ENCODE peak calls at places on chromosomes 6 and 20, in ten cellular contexts. H, C, Q, N, W, P, Y, T, F and M are unnamed samples.

GRCh38 chr20:53855733-53856132 is 214.7 kb downstream of the BCAS1 start:
- DNase-seq in Y (no peak), T (no peak), F (no peak), N (no peak), C (no peak), Q (no peak), W (no peak), P (no peak), H (no peak), M (no peak)

GRCh38 chr6:2158596-2159271 is 86.7 kb downstream of the GMDS start:
- DNase-seq in C (peak; percentile 61), W (peak; percentile 3), P (no peak), Y (no peak), H (no peak), F (no peak), T (no peak), N (no peak), Q (peak; percentile 54), M (peak; percentile 58)

GRCh38 chr20:58698741-58699141 is 6.1 kb downstream of the NPEPL1 start:
- DNase-seq in Q (no peak), P (no peak), F (no peak), Y (no peak), W (no peak), N (no peak), H (no peak), C (no peak), T (no peak), M (no peak)

GRCh38 chr6:52517502-52518278 is 59.2 kb downstream of the TRAM2 start:
- DNase-seq in Q (peak; percentile 89), F (peak; percentile 88), C (no peak), W (peak; percentile 87), P (peak; percentile 80), N (peak; percentile 90), T (peak; percentile 64), H (peak; percentile 6), Y (no peak), M (peak; percentile 99)

GRCh38 chr6:40778186-40778585 is 191.0 kb upstream of the LRFN2 start:
- DNase-seq in N (no peak), C (no peak), Q (no peak), P (no peak), T (no peak), F (no peak), W (peak; percentile 35), Y (no peak), H (no peak), M (peak; percentile 91)

GRCh38 chr6:72386324-72386723 is 235.5 kb upstream of the KCNQ5 start:
- DNase-seq in Q (no peak), N (no peak), W (peak; percentile 24), T (no peak), C (no peak), P (no peak), Y (no peak), F (no peak), H (no peak), M (peak; percentile 3)

GRCh38 chr6:36914227-36914794 is 28.6 kb downstream of the C6orf89 start:
- DNase-seq in P (no peak), Y (no peak), Q (peak; percentile 85), N (no peak), T (no peak), H (no peak), W (peak; percentile 41), C (no peak), F (no peak), M (peak; percentile 80)

GRCh38 chr6:93318127-93318526 is 101.2 kb downstream of the EPHA7 start:
- DNase-seq in Y (no peak), C (no peak), T (no peak), H (no peak), F (no peak), Q (no peak), W (no peak), N (no peak), P (no peak), M (no peak)

GRCh38 chr6:155260686-155261085 is 3.1 kb upstream of the CLDN20 start:
- DNase-seq in Y (no peak), T (no peak), C (no peak), F (no peak), W (no peak), H (no peak), P (no peak), N (no peak), Q (no peak), M (no peak)

GRCh38 chr20:44097521-44098255 is 89.3 kb downstream of the JPH2 start:
- DNase-seq in Q (no peak), W (no peak), H (no peak), N (no peak), F (no peak), P (no peak), T (no peak), Y (no peak), C (no peak), M (peak; percentile 25)

GRCh38 chr6:7543761-7544424 is 2.4 kb downstream of the DSP start:
- DNase-seq in Y (no peak), T (no peak), P (no peak), Q (peak; percentile 38), F (no peak), H (no peak), N (no peak), C (no peak), W (no peak), M (no peak)